ENCODE peak calls at places on chromosomes 6 and 20, in four cellular contexts. Z, Q, B and R are unnamed samples.

GRCh38 chr6:1767481-1768246 is 157.9 kb downstream of the FOXC1 start:
- DNase-seq in Q (no peak), Z (no peak), B (no peak), R (no peak)

GRCh38 chr20:45041464-45042337 is 59.2 kb downstream of the KCNS1 start:
- DNase-seq in B (no peak), Z (no peak), Q (no peak), R (no peak)

GRCh38 chr6:159324599-159324998 is 155.4 kb downstream of the FNDC1 start:
- DNase-seq in Q (no peak), B (no peak), Z (peak), R (no peak)

GRCh38 chr6:109284675-109285074 is 97.6 kb downstream of the CD164 start:
- DNase-seq in Z (no peak), B (no peak), Q (no peak), R (no peak)

GRCh38 chr6:89297695-89298351 is 17.3 kb downstream of the GABRR2 start:
- DNase-seq in B (no peak), Q (no peak), Z (peak), R (no peak)

GRCh38 chr6:130872250-130873095 is 45.3 kb downstream of the SMLR1 start:
- DNase-seq in B (peak), Q (peak), Z (peak), R (peak)

GRCh38 chr6:120965814-120966213 is 368.5 kb downstream of the TBC1D32 start:
- DNase-seq in Z (no peak), Q (no peak), B (no peak), R (no peak)

GRCh38 chr20:50584687-50585086 is 74.5 kb downstream of the PTPN1 start:
- DNase-seq in Z (no peak), B (no peak), Q (no peak), R (no peak)

GRCh38 chr6:158926429-158926828 is 73.6 kb downstream of the RSPH3 start:
- DNase-seq in B (no peak), Q (no peak), Z (no peak), R (no peak)

GRCh38 chr6:159943965-159944598 is 24.8 kb upstream of the IGF2R start:
- DNase-seq in B (no peak), Q (no peak), Z (no peak), R (no peak)

GRCh38 chr6:101853226-101853625 is 459.7 kb downstream of the GRIK2 start:
- DNase-seq in B (no peak), Z (no peak), Q (no peak), R (no peak)

GRCh38 chr20:14782731-14783130 is 445.3 kb upstream of the FLRT3 start:
- DNase-seq in B (no peak), Q (no peak), Z (no peak), R (no peak)

GRCh38 chr6:107392069-107392468 is 67.3 kb downstream of the PDSS2 start:
- DNase-seq in Z (no peak), B (no peak), Q (no peak), R (no peak)

GRCh38 chr6:156630613-156631302 is 146.4 kb upstream of the ARID1B start:
- DNase-seq in Z (no peak), B (no peak), Q (no peak), R (no peak)

GRCh38 chr6:119643866-119644265 is 294.3 kb upstream of the MAN1A1 start:
- DNase-seq in Q (no peak), B (no peak), Z (no peak), R (no peak)

GRCh38 chr20:24780648-24781047 is 168.4 kb upstream of the CST7 start:
- DNase-seq in Z (peak), B (no peak), Q (no peak), R (no peak)

GRCh38 chr6:158057213-158057987 is 75.7 kb downstream of the SYNJ2 start:
- DNase-seq in Q (no peak), Z (no peak), B (no peak), R (no peak)

GRCh38 chr6:220736-221475 is 71.4 kb upstream of the DUSP22 start:
- DNase-seq in Q (no peak), Z (no peak), B (no peak), R (no peak)